ENCODE peak calls at places on chromosome 5, in five cellular contexts. L, X, Q, Z and Y are unnamed samples.

GRCh38 chr5:27592231-27592630 is 553.8 kb upstream of the CDH9 start:
- DNase-seq in Z (no peak), L (no peak), X (no peak), Q (no peak), Y (no peak)

GRCh38 chr5:59484618-59485017 is 408.9 kb downstream of the PDE4D start:
- DNase-seq in X (no peak), L (no peak), Q (no peak), Z (no peak), Y (no peak)

GRCh38 chr5:40477856-40478546 is 201.7 kb upstream of the PTGER4 start:
- DNase-seq in X (no peak), L (no peak), Z (no peak), Q (no peak), Y (no peak)

GRCh38 chr5:145531038-145531734 is 304.0 kb downstream of the PRELID2 start:
- DNase-seq in X (no peak), Q (no peak), Z (no peak), L (no peak), Y (no peak)

GRCh38 chr5:6868170-6868569 is 154.9 kb downstream of the TENT4A start:
- DNase-seq in L (no peak), Q (no peak), X (no peak), Z (peak), Y (no peak)

GRCh38 chr5:22852807-22853670 is at the start of gene CDH12:
- DNase-seq in Z (no peak), L (no peak), Q (peak), X (no peak), Y (no peak)

GRCh38 chr5:61949054-61949679 is 356.8 kb upstream of the KIF2A start:
- DNase-seq in Q (no peak), X (no peak), Z (no peak), L (no peak), Y (no peak)

GRCh38 chr5:80010754-80011392 is 19.8 kb upstream of the MTX3 start:
- DNase-seq in Q (no peak), Z (no peak), X (no peak), L (no peak), Y (no peak)

GRCh38 chr5:132384506-132384905 is 15.0 kb downstream of the SLC22A5 start:
- DNase-seq in Q (no peak), L (no peak), X (no peak), Z (no peak), Y (no peak)

GRCh38 chr5:172509405-172509781 is 55.1 kb upstream of the SH3PXD2B start:
- DNase-seq in Q (no peak), X (no peak), L (no peak), Z (no peak), Y (no peak)

GRCh38 chr5:159915913-159916840 is at the start of gene ADRA1B:
- DNase-seq in Z (peak), L (peak), X (no peak), Q (peak), Y (peak)

GRCh38 chr5:177600458-177601018 is 606 bp downstream of the B4GALT7 start:
- DNase-seq in Q (no peak), X (no peak), L (no peak), Z (no peak), Y (no peak)

GRCh38 chr5:98942849-98943248 is 14.0 kb upstream of the CHD1 start:
- DNase-seq in Q (no peak), L (peak), Z (no peak), X (no peak), Y (no peak)

GRCh38 chr5:2724031-2724581 is 27.4 kb downstream of the IRX2 start:
- DNase-seq in X (no peak), L (no peak), Z (no peak), Q (no peak), Y (no peak)

GRCh38 chr5:113512341-113512740 is 1.2 kb upstream of the YTHDC2 start:
- DNase-seq in X (no peak), Q (no peak), L (no peak), Z (no peak), Y (no peak)

GRCh38 chr5:77683171-77683732 is 44.7 kb upstream of the OTP start:
- DNase-seq in X (no peak), Q (no peak), L (no peak), Z (no peak), Y (no peak)

GRCh38 chr5:127029513-127030258 is 672 bp downstream of the MARCHF3 start:
- DNase-seq in Z (peak), L (peak), X (no peak), Q (peak), Y (peak)

GRCh38 chr5:33283243-33283642 is 157.5 kb upstream of the TARS1 start:
- DNase-seq in Z (no peak), Q (no peak), L (no peak), X (no peak), Y (no peak)

GRCh38 chr5:54725391-54726280 is 208.1 kb downstream of the SNX18 start:
- DNase-seq in L (no peak), X (no peak), Q (no peak), Z (no peak), Y (no peak)

GRCh38 chr5:45179686-45180085 is 370.9 kb downstream of the MRPS30 start:
- DNase-seq in L (no peak), Z (no peak), Q (no peak), X (no peak), Y (no peak)

GRCh38 chr5:151581841-151582583 is 9.1 kb downstream of the FAT2 start:
- DNase-seq in Q (no peak), X (no peak), L (no peak), Z (no peak), Y (no peak)

GRCh38 chr5:139064613-139065012 is 133.6 kb downstream of the SIL1 start:
- DNase-seq in L (peak), X (no peak), Q (no peak), Z (no peak), Y (no peak)

GRCh38 chr5:67221487-67222242 is 25.1 kb upstream of the CD180 start:
- DNase-seq in Q (no peak), Z (no peak), X (no peak), L (no peak), Y (no peak)

GRCh38 chr5:180618830-180619562 is 27.7 kb upstream of the SCGB3A1 start:
- DNase-seq in Z (peak), Q (peak), L (no peak), X (no peak), Y (no peak)

GRCh38 chr5:2135833-2136232 is 253.1 kb upstream of the IRX4 start:
- DNase-seq in L (no peak), Q (no peak), Z (no peak), X (no peak), Y (no peak)

GRCh38 chr5:143277536-143277935 is 126.0 kb downstream of the NR3C1 start:
- DNase-seq in Q (no peak), X (no peak), L (no peak), Z (no peak), Y (no peak)

GRCh38 chr5:6717687-6718086 is 4.5 kb downstream of the TENT4A start:
- DNase-seq in Q (no peak), L (no peak), X (no peak), Z (no peak), Y (no peak)

GRCh38 chr5:141879941-141880738 is 1.9 kb upstream of the PCDH1 start:
- DNase-seq in Q (no peak), Z (peak), X (no peak), L (no peak), Y (no peak)

GRCh38 chr5:150289551-150290390 is at the start of gene CAMK2A:
- DNase-seq in X (no peak), Z (peak), L (no peak), Q (no peak), Y (peak)

GRCh38 chr5:94442971-94443370 is 175.4 kb downstream of the KIAA0825 start:
- DNase-seq in L (no peak), Q (no peak), X (no peak), Z (no peak), Y (no peak)

GRCh38 chr5:30956251-30956650 is 237.2 kb upstream of the CDH6 start:
- DNase-seq in L (no peak), X (no peak), Z (no peak), Q (no peak), Y (no peak)

GRCh38 chr5:154517781-154518437 is 39.9 kb upstream of the HAND1 start:
- DNase-seq in X (no peak), L (no peak), Z (no peak), Q (no peak), Y (no peak)

GRCh38 chr5:133392448-133392847 is 219.9 kb downstream of the FSTL4 start:
- DNase-seq in X (no peak), Z (no peak), L (no peak), Q (no peak), Y (no peak)

GRCh38 chr5:123813937-123814624 is 302.1 kb downstream of the CSNK1G3 start:
- DNase-seq in Z (peak), L (no peak), Q (peak), X (peak), Y (no peak)

GRCh38 chr5:1294839-1295649 is at the start of gene TERT:
- DNase-seq in X (no peak), Q (peak), Z (peak), L (no peak), Y (peak)

GRCh38 chr5:34687269-34688011 is 31.3 kb downstream of the RAI14 start:
- DNase-seq in Q (no peak), L (no peak), X (no peak), Z (no peak), Y (peak)

GRCh38 chr5:76850543-76851140 is 828 bp downstream of the S100Z start:
- DNase-seq in Q (no peak), X (no peak), L (no peak), Z (no peak), Y (no peak)

GRCh38 chr5:170499621-170500020 is 4.2 kb upstream of the KCNIP1 start:
- DNase-seq in X (no peak), Q (no peak), Z (no peak), L (no peak), Y (no peak)
- TF ChIP-seq FOXM1 in X (no peak), Q (no peak), Z (no peak), L (no peak), Y (no peak)

GRCh38 chr5:111229126-111229525 is 4.9 kb downstream of the CAMK4 start:
- DNase-seq in L (no peak), X (no peak), Z (no peak), Q (no peak), Y (no peak)
- TF ChIP-seq FOXM1 in L (no peak), X (no peak), Z (no peak), Q (no peak), Y (no peak)

DNA sequence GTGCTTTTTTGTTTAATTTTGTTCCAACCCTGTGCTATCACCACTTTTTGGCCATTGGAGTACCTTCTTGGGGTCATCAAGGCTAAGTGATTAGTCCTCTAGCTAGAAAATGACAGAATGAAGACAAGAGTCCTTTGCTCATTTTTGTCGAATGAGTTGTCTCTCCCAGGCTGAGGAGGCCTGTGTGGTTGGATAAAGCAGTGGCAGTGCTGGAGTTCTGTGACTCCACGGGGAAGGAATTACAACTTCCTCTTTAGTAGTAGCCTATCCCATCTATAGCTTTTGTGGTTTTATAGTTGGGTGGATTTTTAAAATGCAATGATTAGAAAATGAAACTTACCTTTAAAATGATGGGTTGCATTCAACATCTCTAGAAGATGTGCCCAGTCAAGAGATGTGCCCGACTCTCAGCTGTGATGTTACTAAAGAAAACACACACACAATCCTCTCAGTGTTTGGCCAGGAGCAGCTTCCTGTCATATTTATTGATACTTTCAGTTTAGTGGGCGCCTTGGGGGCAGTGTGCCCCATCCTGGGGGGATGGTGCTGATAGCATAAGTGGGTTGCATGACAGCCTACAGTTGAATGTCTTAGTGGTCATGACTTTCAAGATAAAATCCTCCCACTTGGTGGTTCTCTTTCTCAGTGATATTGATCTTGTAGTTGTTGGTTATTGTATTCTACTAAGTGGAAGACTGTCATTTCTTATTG is 11.9 kb downstream of the OTULINL start:
- DNase-seq in Q (no peak), L (no peak), Z (no peak), X (no peak), Y (no peak)
- TF ChIP-seq FOXM1 in Q (no peak), L (no peak), Z (no peak), X (no peak), Y (no peak)

GRCh38 chr5:148388692-148389091 is 4.9 kb downstream of the FBXO38 start:
- DNase-seq in L (no peak), Q (no peak), X (no peak), Z (no peak), Y (no peak)

GRCh38 chr5:148385094-148385493 is 1.3 kb downstream of the FBXO38 start:
- DNase-seq in Z (no peak), X (no peak), L (peak), Q (no peak), Y (no peak)

GRCh38 chr5:148384389-148384756 is 615 bp downstream of the FBXO38 start:
- DNase-seq in Z (peak), X (no peak), L (peak), Q (peak), Y (peak)

GRCh38 chr5:148386041-148386440 is 2.3 kb downstream of the FBXO38 start:
- DNase-seq in Z (no peak), Q (no peak), L (peak), X (no peak), Y (no peak)

GRCh38 chr5:148387325-148387724 is 3.6 kb downstream of the FBXO38 start:
- DNase-seq in Z (no peak), L (no peak), Q (no peak), X (no peak), Y (no peak)
- TF ChIP-seq FOXM1 in Z (no peak), L (no peak), Q (no peak), X (no peak), Y (no peak)

GRCh38 chr5:115584501-115584900 is 17.8 kb downstream of the TICAM2 start:
- DNase-seq in L (no peak), Z (no peak), X (no peak), Q (no peak), Y (no peak)

GRCh38 chr5:115588640-115589039 is 13.6 kb downstream of the TICAM2 start:
- DNase-seq in Q (no peak), Z (no peak), L (no peak), X (no peak), Y (no peak)

GRCh38 chr5:115589043-115589442 is 13.2 kb downstream of the TICAM2 start:
- DNase-seq in Q (no peak), X (no peak), Z (no peak), L (no peak), Y (no peak)

GRCh38 chr5:115585265-115585664 is 17.0 kb downstream of the TICAM2 start:
- DNase-seq in Q (no peak), X (no peak), Z (no peak), L (no peak), Y (no peak)

GRCh38 chr5:115586525-115587146 is 15.6 kb downstream of the TICAM2 start:
- DNase-seq in L (peak), Z (peak), X (no peak), Q (no peak), Y (peak)
- TF ChIP-seq FOXM1 in L (no peak), Z (no peak), X (no peak), Q (no peak), Y (no peak)

DNA sequence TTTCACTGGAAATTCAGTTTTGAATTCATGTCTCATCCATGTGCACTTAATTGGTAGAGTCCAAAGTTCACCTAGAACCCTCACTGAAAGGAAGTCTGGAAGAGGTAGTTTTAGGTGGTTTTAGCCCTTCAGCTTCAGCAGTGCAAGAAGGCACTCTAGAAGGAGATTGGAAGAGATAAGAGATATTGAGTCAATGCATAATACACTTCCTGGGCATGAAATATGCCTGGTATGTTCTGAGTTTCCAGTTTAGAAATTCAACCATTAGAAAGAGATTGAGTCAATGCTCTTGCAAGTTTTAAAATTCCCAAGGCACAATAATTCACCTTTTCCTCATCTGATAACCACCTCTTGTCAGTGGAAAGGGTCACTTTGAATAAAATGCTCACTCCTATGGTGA is 928.1 kb downstream of the MAT2B start:
- DNase-seq in X (no peak), Z (no peak), L (no peak), Q (no peak), Y (no peak)
- TF ChIP-seq FOXM1 in X (no peak), Z (peak), L (no peak), Q (no peak), Y (no peak)

GRCh38 chr5:50727149-50727496 is 60.7 kb downstream of the PARP8 start:
- DNase-seq in L (no peak), Z (no peak), X (no peak), Q (no peak), Y (no peak)
- TF ChIP-seq FOXM1 in L (no peak), Z (no peak), X (no peak), Q (no peak), Y (no peak)

GRCh38 chr5:179314606-179315355 is 30.5 kb downstream of the ADAMTS2 start:
- DNase-seq in L (no peak), X (no peak), Q (no peak), Z (no peak), Y (no peak)

GRCh38 chr5:179311091-179311470 is 34.2 kb downstream of the ADAMTS2 start:
- DNase-seq in Q (no peak), X (no peak), Z (peak), L (no peak), Y (no peak)

GRCh38 chr5:179313849-179314521 is 31.3 kb downstream of the ADAMTS2 start:
- DNase-seq in L (no peak), Z (peak), Q (no peak), X (no peak), Y (no peak)

GRCh38 chr5:179311581-179311980 is 33.7 kb downstream of the ADAMTS2 start:
- DNase-seq in L (no peak), X (no peak), Q (no peak), Z (no peak), Y (no peak)

GRCh38 chr5:179312557-179313235 is 32.6 kb downstream of the ADAMTS2 start:
- DNase-seq in X (no peak), L (no peak), Z (no peak), Q (no peak), Y (no peak)
- TF ChIP-seq FOXM1 in X (no peak), L (no peak), Z (no peak), Q (no peak), Y (no peak)

GRCh38 chr5:96459313-96460109 is 26.5 kb upstream of the PCSK1 start:
- DNase-seq in L (no peak), Q (no peak), Z (no peak), X (no peak), Y (no peak)
- TF ChIP-seq FOXM1 in L (no peak), Q (no peak), Z (no peak), X (no peak), Y (no peak)

DNA sequence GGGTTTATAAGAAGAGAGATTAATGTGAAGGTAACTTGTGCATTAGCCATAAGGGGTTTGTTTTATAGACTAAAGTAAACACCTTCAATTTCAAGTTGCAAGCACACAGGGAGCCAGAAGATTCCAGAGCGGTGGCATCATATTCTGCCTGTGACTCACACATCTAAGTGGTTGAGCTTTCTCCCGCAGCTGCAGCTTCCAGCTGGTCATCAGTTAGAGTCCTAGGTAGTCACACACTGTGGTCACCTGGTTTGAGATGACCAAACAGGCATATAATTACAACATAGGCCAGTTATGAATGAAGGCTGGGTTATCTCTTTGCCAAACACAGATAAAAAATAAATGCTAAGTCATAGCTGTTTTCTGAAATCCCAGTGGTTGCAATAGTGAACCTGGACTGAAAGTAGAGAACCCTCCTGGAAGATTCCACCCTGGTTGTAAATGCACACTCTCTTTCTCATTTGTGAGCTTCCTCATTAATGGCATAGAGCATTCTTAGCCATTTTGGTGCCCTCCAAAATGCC is 171.3 kb downstream of the GDNF start:
- DNase-seq in Z (no peak), Q (peak), X (no peak), L (peak), Y (peak)
- TF ChIP-seq FOXM1 in Z (peak), Q (no peak), X (no peak), L (no peak), Y (no peak)